ENCODE peak calls at places on chromosome 13, in eight cellular contexts. H, P, E, Z, T, I, S and N are unnamed samples.

GRCh38 chr13:20873348-20873747 is 29.2 kb downstream of the XPO4 start:
- DNase-seq in H (no peak), P (no peak), E (no peak), Z (no peak), T (peak), I (no peak), S (peak), N (no peak)

GRCh38 chr13:61039302-61039701 is 376.3 kb downstream of the PCDH20 start:
- DNase-seq in H (no peak), P (no peak), E (no peak), Z (no peak), T (no peak), I (no peak), S (no peak), N (no peak)

GRCh38 chr13:51035469-51035868 is 75.6 kb downstream of the C13orf42 start:
- DNase-seq in H (no peak), P (no peak), E (no peak), Z (no peak), T (no peak), I (no peak), S (no peak), N (no peak)

GRCh38 chr13:66506979-66507378 is 723.2 kb downstream of the PCDH9 start:
- DNase-seq in H (no peak), P (no peak), E (no peak), Z (no peak), T (no peak), I (no peak), S (no peak), N (no peak)

GRCh38 chr13:97380696-97381095 is 53.3 kb upstream of the RAP2A start:
- DNase-seq in H (no peak), P (no peak), E (no peak), Z (no peak), T (no peak), I (no peak), S (no peak), N (no peak)

GRCh38 chr13:110130431-110130830 is 176.5 kb downstream of the COL4A1 start:
- DNase-seq in H (no peak), P (no peak), E (peak), Z (no peak), T (no peak), I (no peak), S (no peak), N (no peak)

GRCh38 chr13:41099986-41100385 is 32.6 kb downstream of the KBTBD6 start:
- DNase-seq in H (no peak), P (no peak), E (no peak), Z (no peak), T (no peak), I (no peak), S (no peak), N (no peak)

GRCh38 chr13:95624020-95624419 is 20.5 kb downstream of the DZIP1 start:
- DNase-seq in H (no peak), P (no peak), E (no peak), Z (no peak), T (peak), I (peak), S (no peak), N (no peak)

GRCh38 chr13:30463820-30464495 is 1.8 kb downstream of the HMGB1 start:
- DNase-seq in H (no peak), P (no peak), E (peak), Z (peak), T (peak), I (peak), S (no peak), N (no peak)

GRCh38 chr13:109783815-109784589 is 2.4 kb downstream of the IRS2 start:
- DNase-seq in H (no peak), P (no peak), E (no peak), Z (no peak), T (no peak), I (no peak), S (no peak), N (no peak)

GRCh38 chr13:110001622-110002275 is 215.4 kb upstream of the IRS2 start:
- DNase-seq in H (no peak), P (no peak), E (no peak), Z (peak), T (peak), I (no peak), S (no peak), N (no peak)

GRCh38 chr13:67184247-67184646 is 45.9 kb downstream of the PCDH9 start:
- DNase-seq in H (no peak), P (no peak), E (no peak), Z (no peak), T (no peak), I (no peak), S (no peak), N (no peak)

GRCh38 chr13:98503175-98504028 is 73.5 kb downstream of the STK24 start:
- DNase-seq in H (no peak), P (no peak), E (no peak), Z (no peak), T (no peak), I (no peak), S (no peak), N (peak)

GRCh38 chr13:19681517-19681916 is 48.1 kb downstream of the MPHOSPH8 start:
- DNase-seq in H (no peak), P (no peak), E (no peak), Z (no peak), T (no peak), I (no peak), S (no peak), N (no peak)

GRCh38 chr13:98775844-98776598 is 23.5 kb upstream of the SLC15A1 start:
- DNase-seq in H (peak), P (no peak), E (no peak), Z (peak), T (no peak), I (no peak), S (no peak), N (no peak)

GRCh38 chr13:41900918-41901317 is 60.0 kb downstream of the VWA8 start:
- DNase-seq in H (no peak), P (no peak), E (no peak), Z (no peak), T (no peak), I (no peak), S (no peak), N (no peak)

GRCh38 chr13:114339779-114340534 is 25.7 kb downstream of the CHAMP1 start:
- DNase-seq in H (peak), P (no peak), E (no peak), Z (no peak), T (peak), I (no peak), S (no peak), N (no peak)

GRCh38 chr13:80030491-80030890 is 310.4 kb downstream of the SPRY2 start:
- DNase-seq in H (peak), P (no peak), E (no peak), Z (no peak), T (no peak), I (no peak), S (peak), N (no peak)

GRCh38 chr13:34678154-34678553 is 263.9 kb upstream of the NBEA start:
- DNase-seq in H (no peak), P (no peak), E (no peak), Z (peak), T (peak), I (no peak), S (no peak), N (no peak)

GRCh38 chr13:50353651-50354415 is 338.6 kb downstream of the KCNRG start:
- DNase-seq in H (no peak), P (no peak), E (no peak), Z (peak), T (peak), I (no peak), S (no peak), N (no peak)

GRCh38 chr13:109428146-109428545 is 358.2 kb downstream of the IRS2 start:
- DNase-seq in H (no peak), P (no peak), E (no peak), Z (no peak), T (no peak), I (no peak), S (no peak), N (no peak)

GRCh38 chr13:46641274-46642081 is 88.5 kb downstream of the LRCH1 start:
- DNase-seq in H (no peak), P (no peak), E (no peak), Z (no peak), T (peak), I (no peak), S (no peak), N (no peak)

GRCh38 chr13:80962173-80962572 is 621.2 kb upstream of the SPRY2 start:
- DNase-seq in H (no peak), P (no peak), E (no peak), Z (no peak), T (no peak), I (no peak), S (no peak), N (no peak)

GRCh38 chr13:98262307-98262706 is 85.2 kb upstream of the RNF113B start:
- DNase-seq in H (no peak), P (no peak), E (no peak), Z (no peak), T (no peak), I (no peak), S (no peak), N (no peak)

GRCh38 chr13:75357576-75358295 is 124.2 kb downstream of the TBC1D4 start:
- DNase-seq in H (peak), P (no peak), E (no peak), Z (peak), T (peak), I (peak), S (peak), N (no peak)
- TF ChIP-seq CTCF in H (no peak), P (peak), E (peak), Z (peak), T (peak), I (peak), S (peak), N (peak)

GRCh38 chr13:102769679-102770078 is 3.9 kb downstream of the TEX30 start:
- DNase-seq in H (no peak), P (no peak), E (no peak), Z (no peak), T (peak), I (no peak), S (no peak), N (no peak)
- TF ChIP-seq CTCF in H (no peak), P (no peak), E (no peak), Z (no peak), T (no peak), I (peak), S (no peak), N (peak)

DNA sequence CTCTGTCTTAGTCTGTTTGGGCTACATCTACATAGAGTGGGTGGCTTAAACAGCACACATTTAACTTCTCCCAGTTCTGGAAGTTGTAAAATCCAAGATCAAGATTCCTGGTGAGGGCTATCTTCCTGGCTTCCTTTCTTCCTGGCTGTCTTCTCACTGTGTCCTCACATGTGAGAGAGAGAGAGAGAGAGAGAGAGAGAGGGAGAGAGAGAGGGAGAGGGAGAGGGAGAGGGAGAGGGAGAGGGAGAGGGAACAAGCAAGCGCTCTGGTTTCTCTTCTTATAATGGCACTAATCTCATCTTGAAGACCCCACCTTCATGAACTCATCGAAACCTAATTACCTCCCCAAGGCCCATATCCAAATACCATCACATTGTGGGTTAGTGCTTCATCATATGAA is 69.2 kb downstream of the CDK8 start:
- DNase-seq in H (no peak), P (no peak), E (no peak), Z (no peak), T (no peak), I (no peak), S (no peak), N (no peak)
- TF ChIP-seq CTCF in H (no peak), P (no peak), E (no peak), Z (no peak), T (no peak), I (no peak), S (no peak), N (no peak)

GRCh38 chr13:45474584-45475454 is 10.1 kb downstream of the COG3 start:
- DNase-seq in H (no peak), P (no peak), E (no peak), Z (no peak), T (no peak), I (no peak), S (no peak), N (no peak)

GRCh38 chr13:45472171-45472705 is 7.5 kb downstream of the COG3 start:
- DNase-seq in H (no peak), P (no peak), E (no peak), Z (no peak), T (no peak), I (no peak), S (no peak), N (no peak)

GRCh38 chr13:45468676-45469075 is 3.9 kb downstream of the COG3 start:
- DNase-seq in H (no peak), P (no peak), E (no peak), Z (no peak), T (no peak), I (no peak), S (no peak), N (no peak)

GRCh38 chr13:45473627-45474026 is 8.9 kb downstream of the COG3 start:
- DNase-seq in H (no peak), P (no peak), E (no peak), Z (peak), T (no peak), I (peak), S (no peak), N (no peak)
- TF ChIP-seq CTCF in H (no peak), P (no peak), E (peak), Z (peak), T (no peak), I (peak), S (no peak), N (no peak)

GRCh38 chr13:112832811-112833210 is 136.2 kb upstream of the MCF2L start:
- DNase-seq in H (no peak), P (no peak), E (no peak), Z (no peak), T (no peak), I (no peak), S (no peak), N (no peak)
- TF ChIP-seq CTCF in H (no peak), P (no peak), E (no peak), Z (no peak), T (no peak), I (no peak), S (no peak), N (no peak)

GRCh38 chr13:62387642-62388041 is 972.0 kb upstream of the PCDH20 start:
- DNase-seq in H (no peak), P (no peak), E (no peak), Z (no peak), T (no peak), I (no peak), S (no peak), N (no peak)
- TF ChIP-seq CTCF in H (no peak), P (no peak), E (no peak), Z (no peak), T (no peak), I (peak), S (no peak), N (peak)

GRCh38 chr13:88196106-88196505 is 524.9 kb downstream of the SLITRK5 start:
- DNase-seq in H (no peak), P (no peak), E (no peak), Z (no peak), T (no peak), I (no peak), S (no peak), N (no peak)
- TF ChIP-seq CTCF in H (no peak), P (no peak), E (no peak), Z (peak), T (no peak), I (no peak), S (no peak), N (no peak)

GRCh38 chr13:27283906-27284523 is 13.4 kb downstream of the RASL11A start:
- DNase-seq in H (peak), P (no peak), E (no peak), Z (no peak), T (peak), I (no peak), S (no peak), N (no peak)
- TF ChIP-seq CTCF in H (no peak), P (no peak), E (peak), Z (peak), T (peak), I (peak), S (peak), N (peak)

DNA sequence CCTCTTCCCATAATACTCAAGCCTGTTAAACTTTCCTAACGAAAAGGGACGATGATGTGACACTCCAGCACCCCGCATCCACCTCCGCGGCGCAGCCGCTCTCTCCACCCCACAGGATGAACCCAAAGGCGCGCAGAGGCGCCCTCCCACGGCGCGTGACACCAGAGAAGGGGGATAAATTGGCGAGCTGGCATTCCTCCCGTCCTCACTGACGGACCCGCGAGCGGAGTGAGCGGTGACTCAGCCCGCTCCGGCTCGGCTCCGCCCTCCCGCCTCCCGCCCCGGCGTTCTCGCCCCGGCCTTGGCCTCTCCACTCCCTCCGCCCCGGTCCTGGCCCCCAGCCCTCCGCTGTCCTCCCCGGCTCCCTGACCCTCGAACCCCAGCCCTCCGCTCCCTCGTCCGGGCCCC is 590 bp downstream of the TUBGCP3 start:
- DNase-seq in H (peak), P (peak), E (peak), Z (peak), T (peak), I (peak), S (no peak), N (peak)
- TF ChIP-seq CTCF in H (no peak), P (no peak), E (peak), Z (peak), T (no peak), I (peak), S (no peak), N (no peak)

GRCh38 chr13:38866649-38867048 is 124.0 kb downstream of the STOML3 start:
- DNase-seq in H (no peak), P (no peak), E (no peak), Z (no peak), T (no peak), I (no peak), S (no peak), N (no peak)
- TF ChIP-seq CTCF in H (no peak), P (no peak), E (no peak), Z (no peak), T (no peak), I (no peak), S (no peak), N (peak)